ENCODE peak calls at places on chromosomes 16 and 17, in four cellular contexts. D, X, B and K are unnamed samples.

GRCh38 chr17:72657467-72658317 is 434.8 kb downstream of the SLC39A11 start:
- DNase-seq in X (no peak), D (no peak), B (peak), K (no peak)

GRCh38 chr17:65130829-65131228 is 6.3 kb upstream of the RGS9 start:
- DNase-seq in D (no peak), X (no peak), B (no peak), K (no peak)

GRCh38 chr17:42980766-42981397 is 517 bp downstream of the RUNDC1 start:
- DNase-seq in D (peak), B (peak), X (peak), K (peak)

GRCh38 chr17:73231363-73231762 is 30.3 kb downstream of the CPSF4L start:
- DNase-seq in B (peak), D (no peak), X (peak), K (peak)

GRCh38 chr16:49773534-49774486 is 82.1 kb downstream of the ZNF423 start:
- DNase-seq in D (no peak), B (no peak), X (no peak), K (no peak)

GRCh38 chr17:82881292-82881823 is 41.5 kb upstream of the ZNF750 start:
- DNase-seq in B (no peak), D (no peak), X (no peak), K (no peak)

GRCh38 chr16:56282455-56282854 is 91.2 kb downstream of the GNAO1 start:
- DNase-seq in D (no peak), B (no peak), X (no peak), K (no peak)

GRCh38 chr16:54447606-54448440 is 161.2 kb upstream of the IRX3 start:
- DNase-seq in D (no peak), X (no peak), B (peak), K (no peak)

GRCh38 chr16:81521141-81521626 is 76.6 kb downstream of the CMIP start:
- DNase-seq in B (no peak), D (peak), X (peak), K (peak)

GRCh38 chr17:79658811-79659207 is 48.0 kb upstream of the RBFOX3 start:
- DNase-seq in D (no peak), B (no peak), X (peak), K (no peak)

GRCh38 chr17:29723283-29724047 is 100.8 kb upstream of the CORO6 start:
- DNase-seq in B (no peak), D (no peak), X (no peak), K (no peak)

GRCh38 chr16:10616395-10616743 is 36.0 kb upstream of the EMP2 start:
- DNase-seq in X (no peak), B (no peak), D (no peak), K (no peak)

GRCh38 chr17:79500738-79501533 is 109.9 kb downstream of the RBFOX3 start:
- DNase-seq in X (no peak), B (no peak), D (no peak), K (peak)

GRCh38 chr17:78176548-78177025 is 8.2 kb downstream of the SYNGR2 start:
- DNase-seq in X (peak), D (peak), B (peak), K (peak)

GRCh38 chr17:38379448-38379847 is 27.8 kb downstream of the SOCS7 start:
- DNase-seq in X (no peak), B (no peak), D (no peak), K (no peak)

GRCh38 chr16:15777533-15778203 is 79.2 kb downstream of the MYH11 start:
- DNase-seq in D (no peak), B (peak), X (no peak), K (peak)

GRCh38 chr17:32568673-32569072 is 81.9 kb downstream of the CDK5R1 start:
- DNase-seq in D (no peak), B (no peak), X (no peak), K (no peak)

GRCh38 chr17:27631897-27632725 is 1.1 kb downstream of the LGALS9 start:
- DNase-seq in B (no peak), X (peak), D (no peak), K (no peak)
- TF ChIP-seq CTCF in B (no peak), X (no peak), D (no peak), K (no peak)

GRCh38 chr16:1784977-1785845 is 2.5 kb downstream of the NUBP2 start:
- DNase-seq in B (no peak), X (peak), D (no peak), K (peak)
- TF ChIP-seq CTCF in B (no peak), X (no peak), D (no peak), K (no peak)

GRCh38 chr16:21101631-21102420 is 48.8 kb downstream of the DNAH3 start:
- DNase-seq in X (peak), B (peak), D (no peak), K (no peak)
- TF ChIP-seq CTCF in X (no peak), B (peak), D (peak), K (peak)

DNA sequence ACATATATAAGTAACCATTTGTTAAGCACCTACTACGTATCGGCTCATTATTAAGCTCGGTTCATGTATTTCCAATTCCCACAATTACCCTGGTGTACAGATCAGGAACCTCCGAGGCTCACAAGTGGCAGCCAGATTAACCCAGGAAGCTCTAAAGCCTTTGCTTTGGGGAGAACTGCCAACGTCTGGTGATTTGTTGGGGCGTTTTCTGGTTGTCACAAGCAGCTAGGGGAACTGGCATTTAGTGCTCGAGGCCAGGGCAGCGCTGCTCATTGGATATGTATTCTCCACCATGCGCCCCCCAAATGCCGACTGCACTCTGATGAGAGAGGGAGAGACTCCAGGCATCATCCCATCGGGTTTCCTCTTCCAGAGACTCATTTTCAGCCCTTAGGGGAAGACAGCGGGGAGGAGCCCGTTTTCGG is 541 bp downstream of the ZNF18 start:
- DNase-seq in D (peak), X (peak), B (no peak), K (no peak)
- TF ChIP-seq CTCF in D (no peak), X (peak), B (no peak), K (no peak)